ENCODE peak calls at places on chromosomes 5 and 9, in five cellular contexts. X is right atrium auricular region, V is gastrocnemius medialis, U is tibial artery, A is cardiac muscle cell. R is an unnamed sample.

GRCh38 chr5:180172447-180173197 is 36.4 kb downstream of the RASGEF1C start:
- DNase-seq in X (no peak), V (no peak), U (no peak), A (peak; percentile 62), R (no peak)

GRCh38 chr5:537621-538071 is 13.4 kb upstream of the SLC9A3 start:
- DNase-seq in X (no peak), V (no peak), U (no peak), A (no peak), R (no peak)

GRCh38 chr5:7868427-7868772 is 431 bp downstream of the FASTKD3 start:
- DNase-seq in X (no peak), V (no peak), U (no peak), A (no peak), R (no peak)

GRCh38 chr9:21434202-21435014 is 5.8 kb upstream of the IFNA1 start:
- DNase-seq in X (no peak), V (no peak), U (no peak), A (peak; percentile 85), R (no peak)

GRCh38 chr5:73232266-73233041 is 59.5 kb downstream of the TMEM174 start:
- DNase-seq in X (no peak), V (no peak), U (no peak), A (no peak), R (no peak)

GRCh38 chr5:157361865-157362465 is 96.0 kb downstream of the CYFIP2 start:
- DNase-seq in X (peak; percentile 21), V (no peak), U (no peak), A (peak; percentile 84), R (no peak)

GRCh38 chr5:7074176-7074575 is 321.8 kb upstream of the ADCY2 start:
- DNase-seq in X (no peak), V (no peak), U (no peak), A (no peak), R (no peak)

GRCh38 chr5:17234384-17234783 is 17.0 kb downstream of the BASP1 start:
- DNase-seq in X (no peak), V (no peak), U (no peak), A (no peak), R (no peak)

GRCh38 chr5:6686916-6687409 is 26.3 kb upstream of the TENT4A start:
- DNase-seq in X (no peak), V (no peak), U (no peak), A (peak; percentile 67), R (no peak)

GRCh38 chr9:107874591-107875374 is 385.2 kb upstream of the KLF4 start:
- DNase-seq in X (no peak), V (no peak), U (no peak), A (no peak), R (no peak)

GRCh38 chr9:87812375-87813118 is 70.1 kb upstream of the SPATA31E1 start:
- DNase-seq in X (no peak), V (no peak), U (no peak), A (peak; percentile 81), R (no peak)

GRCh38 chr5:116135344-116135743 is 50.5 kb downstream of the COMMD10 start:
- DNase-seq in X (no peak), V (no peak), U (no peak), A (no peak), R (no peak)

GRCh38 chr5:173718469-173718868 is 102.0 kb upstream of the BOD1 start:
- DNase-seq in X (no peak), V (no peak), U (no peak), A (no peak), R (no peak)

GRCh38 chr9:95409650-95410426 is 92.3 kb upstream of the FANCC start:
- DNase-seq in X (no peak), V (no peak), U (no peak), A (peak; percentile 92), R (no peak)

DNA sequence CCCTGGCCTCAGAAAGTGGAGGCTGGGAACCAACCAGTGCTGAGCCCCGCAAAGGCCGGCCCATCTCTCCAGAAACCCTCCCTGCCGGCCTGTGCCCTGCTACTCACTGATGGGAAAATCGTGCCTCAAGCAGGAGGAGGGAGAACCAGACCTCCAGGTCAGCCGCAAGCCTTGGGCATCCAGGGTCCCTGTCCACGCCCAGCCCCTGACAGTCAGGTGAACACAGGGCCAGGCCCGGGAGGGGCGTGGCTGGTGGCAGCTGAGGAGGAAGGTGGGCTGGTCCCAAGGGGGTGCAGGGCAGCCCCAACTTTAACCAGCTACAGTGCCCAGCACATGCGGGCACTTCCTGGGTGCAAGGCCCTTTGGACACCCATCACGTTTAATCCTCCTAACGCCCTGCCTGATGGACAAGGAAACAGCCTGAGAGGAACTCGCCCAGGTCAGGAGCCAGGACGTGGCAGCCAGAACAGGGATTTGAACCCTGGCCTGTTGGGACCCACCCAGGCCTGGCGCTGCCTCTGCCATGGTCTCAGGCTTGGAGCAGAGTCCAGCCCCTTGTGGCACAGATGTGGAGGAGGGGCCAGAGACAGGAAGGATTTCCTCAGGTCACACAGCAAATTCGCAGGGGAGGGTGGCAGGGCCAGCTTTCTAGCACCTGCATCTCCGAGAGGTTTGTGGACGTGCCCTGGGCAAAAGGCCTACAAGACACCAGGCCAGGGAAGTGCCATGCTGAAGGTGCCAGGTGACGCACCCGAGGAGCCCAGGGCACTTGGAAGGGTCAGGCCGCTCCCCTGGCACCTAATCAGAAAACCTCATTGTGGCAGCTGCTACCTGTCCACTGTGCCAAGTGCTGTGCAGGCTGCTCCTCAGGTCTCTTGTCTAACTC is 4.5 kb downstream of the RALGDS start:
- DNase-seq in X (no peak), V (peak; percentile 2), U (no peak), A (no peak), R (no peak)
- H3K4me3 ChIP-seq in X (no peak overlapping the region), V (no peak overlapping the region), U (no peak overlapping the region), A (no peak overlapping the region), R (no peak overlapping the region)

GRCh38 chr5:35924122-35924949 is 14.1 kb downstream of the CAPSL start:
- DNase-seq in X (no peak), V (no peak), U (no peak), A (peak; percentile 57), R (no peak)

GRCh38 chr5:35922468-35922867 is 16.0 kb downstream of the CAPSL start:
- DNase-seq in X (no peak), V (no peak), U (no peak), A (no peak), R (no peak)

GRCh38 chr5:35921930-35922329 is 16.5 kb downstream of the CAPSL start:
- DNase-seq in X (no peak), V (no peak), U (no peak), A (no peak), R (no peak)

GRCh38 chr5:35919191-35919590 is 19.2 kb downstream of the CAPSL start:
- DNase-seq in X (no peak), V (no peak), U (no peak), A (peak; percentile 92), R (no peak)

GRCh38 chr5:35920890-35921289 is 17.5 kb downstream of the CAPSL start:
- DNase-seq in X (no peak), V (no peak), U (no peak), A (peak; percentile 30), R (no peak)
- H3K27ac ChIP-seq in X (no peak overlapping the region), V (no peak overlapping the region), U (no peak overlapping the region), A (no peak overlapping the region), R (no peak overlapping the region)

DNA sequence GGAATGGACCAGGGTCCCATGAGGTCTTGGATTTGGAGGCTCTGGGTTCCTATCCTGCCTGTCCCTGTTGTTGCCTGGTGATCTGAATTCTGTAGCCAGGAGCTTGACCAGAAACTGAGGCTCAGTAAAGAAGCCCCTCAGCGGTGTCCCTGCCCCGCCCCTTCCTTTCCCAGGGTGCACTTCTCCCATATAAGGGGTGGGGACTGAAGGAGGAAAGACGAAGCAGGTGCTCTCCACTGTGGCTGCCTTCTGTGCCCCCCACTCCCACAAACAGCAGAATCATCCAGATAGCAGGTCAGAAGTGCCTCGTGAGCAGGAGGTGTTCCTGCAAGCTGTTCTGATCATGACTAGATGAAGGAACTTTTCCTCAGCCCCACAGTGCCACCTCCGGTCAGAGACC is 137.1 kb upstream of the KIF2A start:
- DNase-seq in X (no peak), V (no peak), U (no peak), A (no peak), R (no peak)
- H3K4me3 ChIP-seq in X (no peak overlapping the region), V (no peak overlapping the region), U (no peak overlapping the region), A (no peak overlapping the region), R (no peak overlapping the region)

DNA sequence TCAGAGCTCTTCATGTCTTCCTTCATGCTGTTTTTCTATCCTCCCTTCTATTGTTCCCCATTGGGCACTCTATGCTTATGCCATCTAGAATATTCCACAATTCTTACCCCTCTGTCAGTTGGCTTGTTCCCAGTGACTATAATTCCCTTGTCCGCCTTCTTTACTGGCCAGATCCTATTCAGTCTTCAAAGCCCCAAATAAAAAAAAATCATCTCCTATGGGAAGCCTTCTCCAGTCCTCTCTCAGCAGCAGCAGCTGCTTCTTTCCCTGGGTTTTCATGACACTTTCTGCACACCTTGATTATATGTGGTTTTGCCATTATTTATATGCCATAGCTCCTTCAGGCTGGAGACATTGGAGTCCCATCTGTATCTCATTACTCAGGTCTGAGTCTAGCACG is 54.6 kb upstream of the TNFAIP8 start:
- DNase-seq in X (no peak), V (no peak), U (no peak), A (no peak), R (no peak)
- H3K27ac ChIP-seq in X (no peak overlapping the region), V (no peak overlapping the region), U (no peak overlapping the region), A (no peak overlapping the region), R (no peak overlapping the region)

GRCh38 chr9:93954436-93955355 is at the start of gene BARX1:
- DNase-seq in X (no peak), V (no peak), U (no peak), A (no peak), R (no peak)

GRCh38 chr9:93955356-93956182 is 414 bp upstream of the BARX1 start:
- DNase-seq in X (no peak), V (no peak), U (no peak), A (no peak), R (no peak)

GRCh38 chr9:93958121-93958874 is 3.1 kb upstream of the BARX1 start:
- DNase-seq in X (no peak), V (no peak), U (no peak), A (no peak), R (no peak)

GRCh38 chr9:93953492-93954435 is 1.4 kb downstream of the BARX1 start:
- DNase-seq in X (no peak), V (no peak), U (no peak), A (no peak), R (no peak)

DNA sequence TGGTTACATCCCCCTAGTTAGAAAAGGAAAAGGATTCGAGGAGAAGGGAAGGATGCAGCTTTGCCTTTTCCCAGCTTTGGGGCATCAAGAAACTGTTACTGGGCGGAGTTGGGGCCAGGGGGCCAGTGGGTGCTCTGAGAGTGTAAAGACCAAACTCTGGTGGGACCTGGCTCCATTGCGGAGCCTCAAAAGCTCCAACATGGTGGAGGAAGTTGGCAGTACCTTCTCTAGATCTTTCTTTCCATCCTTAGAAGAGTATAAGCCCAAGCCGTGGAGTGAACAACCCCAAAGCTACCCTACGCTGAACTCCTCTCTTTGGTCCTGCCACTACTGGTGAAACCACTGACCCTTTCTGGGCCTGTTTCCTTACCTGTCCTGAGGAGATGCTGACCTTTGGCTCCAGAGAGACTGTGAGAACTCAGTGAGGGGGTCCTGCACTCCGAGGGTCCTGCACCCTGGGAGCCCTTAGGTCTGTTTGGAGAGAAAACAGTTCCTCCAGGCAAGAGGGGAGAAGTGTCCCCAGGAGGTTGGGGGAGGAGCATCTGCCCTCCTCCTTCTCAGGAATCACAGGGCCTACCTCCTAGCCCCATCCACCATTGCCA is 1.1 kb upstream of the BARX1 start:
- DNase-seq in X (no peak), V (no peak), U (no peak), A (no peak), R (no peak)
- H3K4me3 ChIP-seq in X (no peak overlapping the region), V (no peak overlapping the region), U (no peak overlapping the region), A (no peak overlapping the region), R (no peak overlapping the region)

GRCh38 chr5:14209836-14210235 is 66.7 kb downstream of the TRIO start:
- DNase-seq in X (no peak), V (no peak), U (no peak), A (no peak), R (no peak)
- H3K27ac ChIP-seq in X (no peak overlapping the region), V (no peak overlapping the region), U (no peak overlapping the region), A (no peak overlapping the region), R (no peak overlapping the region)

GRCh38 chr5:146199216-146199815 is 4.1 kb upstream of the RBM27 start:
- DNase-seq in X (no peak), V (no peak), U (no peak), A (no peak), R (no peak)
- H3K4me3 ChIP-seq in X (no peak overlapping the region), V (no peak overlapping the region), U (no peak overlapping the region), A (no peak overlapping the region), R (no peak overlapping the region)